ENCODE peak calls at places on chromosomes 5 and 9, in nine cellular contexts. One of them, this sample, is unnamed.

GRCh38 chr5:43553381-43553780 is 3.5 kb downstream of the PAIP1 start:
- DNase-seq in GM20000: no peak
- DNase-seq in iris pigment epithelial cell: peak
- DNase-seq in fibroblast of the conjunctiva: no peak
- DNase-seq in breast epithelium: no peak
- DNase-seq in effector memory CD8-positive, alpha-beta T cell: no peak
- DNase-seq in mesothelial cell of epicardium: no peak
- DNase-seq in DMS153: no peak
- DNase-seq in posterior cingulate gyrus: no peak
- DNase-seq in this sample: no peak

GRCh38 chr5:116145416-116145815 is 60.6 kb downstream of the COMMD10 start:
- DNase-seq in GM20000: no peak
- DNase-seq in iris pigment epithelial cell: no peak
- DNase-seq in fibroblast of the conjunctiva: no peak
- DNase-seq in breast epithelium: no peak
- DNase-seq in effector memory CD8-positive, alpha-beta T cell: no peak
- DNase-seq in mesothelial cell of epicardium: no peak
- DNase-seq in DMS153: no peak
- DNase-seq in posterior cingulate gyrus: no peak
- DNase-seq in this sample: no peak

GRCh38 chr5:74684900-74685851 is at the start of gene HEXB:
- DNase-seq in GM20000: peak
- DNase-seq in iris pigment epithelial cell: peak
- DNase-seq in fibroblast of the conjunctiva: peak
- DNase-seq in breast epithelium: peak
- DNase-seq in effector memory CD8-positive, alpha-beta T cell: peak
- DNase-seq in mesothelial cell of epicardium: peak
- DNase-seq in DMS153: peak
- DNase-seq in posterior cingulate gyrus: peak
- DNase-seq in this sample: peak

GRCh38 chr5:139808481-139809330 is 13.1 kb downstream of the PSD2 start:
- DNase-seq in GM20000: peak
- DNase-seq in iris pigment epithelial cell: peak
- DNase-seq in fibroblast of the conjunctiva: no peak
- DNase-seq in breast epithelium: no peak
- DNase-seq in effector memory CD8-positive, alpha-beta T cell: no peak
- DNase-seq in mesothelial cell of epicardium: peak
- DNase-seq in DMS153: no peak
- DNase-seq in posterior cingulate gyrus: no peak
- DNase-seq in this sample: peak

GRCh38 chr5:179698935-179699639 is at the start of gene CANX:
- DNase-seq in GM20000: no peak
- DNase-seq in iris pigment epithelial cell: no peak
- DNase-seq in fibroblast of the conjunctiva: no peak
- DNase-seq in breast epithelium: no peak
- DNase-seq in effector memory CD8-positive, alpha-beta T cell: no peak
- DNase-seq in mesothelial cell of epicardium: no peak
- DNase-seq in DMS153: no peak
- DNase-seq in posterior cingulate gyrus: no peak
- DNase-seq in this sample: no peak

GRCh38 chr5:65981548-65981947 is 55.2 kb downstream of the ERBIN start:
- DNase-seq in GM20000: no peak
- DNase-seq in iris pigment epithelial cell: no peak
- DNase-seq in fibroblast of the conjunctiva: no peak
- DNase-seq in breast epithelium: no peak
- DNase-seq in effector memory CD8-positive, alpha-beta T cell: no peak
- DNase-seq in mesothelial cell of epicardium: no peak
- DNase-seq in DMS153: no peak
- DNase-seq in posterior cingulate gyrus: no peak
- DNase-seq in this sample: no peak

GRCh38 chr9:91727316-91727861 is 222.6 kb downstream of the ROR2 start:
- DNase-seq in GM20000: peak
- DNase-seq in iris pigment epithelial cell: peak
- DNase-seq in fibroblast of the conjunctiva: no peak
- DNase-seq in breast epithelium: no peak
- DNase-seq in effector memory CD8-positive, alpha-beta T cell: peak
- DNase-seq in mesothelial cell of epicardium: no peak
- DNase-seq in DMS153: peak
- DNase-seq in posterior cingulate gyrus: no peak
- DNase-seq in this sample: no peak

GRCh38 chr5:61801174-61801573 is 469.1 kb downstream of the ZSWIM6 start:
- DNase-seq in GM20000: no peak
- DNase-seq in iris pigment epithelial cell: no peak
- DNase-seq in fibroblast of the conjunctiva: no peak
- DNase-seq in breast epithelium: no peak
- DNase-seq in effector memory CD8-positive, alpha-beta T cell: no peak
- DNase-seq in mesothelial cell of epicardium: no peak
- DNase-seq in DMS153: no peak
- DNase-seq in posterior cingulate gyrus: no peak
- DNase-seq in this sample: no peak

GRCh38 chr9:120532475-120532874 is 47.5 kb downstream of the CDK5RAP2 start:
- DNase-seq in GM20000: no peak
- DNase-seq in iris pigment epithelial cell: peak
- DNase-seq in fibroblast of the conjunctiva: peak
- DNase-seq in breast epithelium: peak
- DNase-seq in effector memory CD8-positive, alpha-beta T cell: no peak
- DNase-seq in mesothelial cell of epicardium: no peak
- DNase-seq in DMS153: no peak
- DNase-seq in posterior cingulate gyrus: no peak
- DNase-seq in this sample: no peak

GRCh38 chr5:141969783-141970741 is 1.2 kb downstream of the RNF14 start:
- DNase-seq in GM20000: peak
- DNase-seq in iris pigment epithelial cell: no peak
- DNase-seq in fibroblast of the conjunctiva: no peak
- DNase-seq in breast epithelium: no peak
- DNase-seq in effector memory CD8-positive, alpha-beta T cell: no peak
- DNase-seq in mesothelial cell of epicardium: no peak
- DNase-seq in DMS153: no peak
- DNase-seq in posterior cingulate gyrus: no peak
- DNase-seq in this sample: peak

GRCh38 chr5:3098821-3099220 is 347.3 kb upstream of the IRX2 start:
- DNase-seq in GM20000: no peak
- DNase-seq in iris pigment epithelial cell: no peak
- DNase-seq in fibroblast of the conjunctiva: no peak
- DNase-seq in breast epithelium: no peak
- DNase-seq in effector memory CD8-positive, alpha-beta T cell: no peak
- DNase-seq in mesothelial cell of epicardium: no peak
- DNase-seq in DMS153: no peak
- DNase-seq in posterior cingulate gyrus: no peak
- DNase-seq in this sample: no peak

GRCh38 chr5:111063709-111064322 is 7.7 kb upstream of the TSLP start:
- DNase-seq in GM20000: peak
- DNase-seq in iris pigment epithelial cell: peak
- DNase-seq in fibroblast of the conjunctiva: no peak
- DNase-seq in breast epithelium: no peak
- DNase-seq in effector memory CD8-positive, alpha-beta T cell: no peak
- DNase-seq in mesothelial cell of epicardium: no peak
- DNase-seq in DMS153: no peak
- DNase-seq in posterior cingulate gyrus: no peak
- DNase-seq in this sample: no peak

GRCh38 chr5:174571662-174572397 is 152.6 kb upstream of the MSX2 start:
- DNase-seq in GM20000: no peak
- DNase-seq in iris pigment epithelial cell: peak
- DNase-seq in fibroblast of the conjunctiva: peak
- DNase-seq in breast epithelium: peak
- DNase-seq in effector memory CD8-positive, alpha-beta T cell: no peak
- DNase-seq in mesothelial cell of epicardium: peak
- DNase-seq in DMS153: no peak
- DNase-seq in posterior cingulate gyrus: peak
- DNase-seq in this sample: no peak

GRCh38 chr5:321233-321725 is at the start of gene AHRR:
- DNase-seq in GM20000: peak
- DNase-seq in iris pigment epithelial cell: peak
- DNase-seq in fibroblast of the conjunctiva: no peak
- DNase-seq in breast epithelium: no peak
- DNase-seq in effector memory CD8-positive, alpha-beta T cell: no peak
- DNase-seq in mesothelial cell of epicardium: peak
- DNase-seq in DMS153: peak
- DNase-seq in posterior cingulate gyrus: peak
- DNase-seq in this sample: no peak

This sample was measured in GDM1.